ENCODE peak calls at places on chromosomes 1 and 21, in five cellular contexts. One of them, this sample, is unnamed. For H3K9me3 and H3K4me1, the result is how much of the 10 kb centered on the place peaks cover.

GRCh38 chr1:168504064-168504837 is 39.5 kb downstream of the XCL2 start:
- DNase-seq in uterus: no peak
- DNase-seq in thoracic aorta: peak
- DNase-seq in prostate gland: no peak
- DNase-seq in effector memory CD4-positive, alpha-beta T cell: no peak
- DNase-seq in this sample: peak

GRCh38 chr1:217433664-217434063 is 197.2 kb downstream of the GPATCH2 start:
- DNase-seq in prostate gland: no peak
- DNase-seq in thoracic aorta: no peak
- DNase-seq in effector memory CD4-positive, alpha-beta T cell: no peak
- DNase-seq in uterus: no peak
- DNase-seq in this sample: no peak

GRCh38 chr1:85109475-85109874 is 61.2 kb upstream of the MCOLN3 start:
- DNase-seq in effector memory CD4-positive, alpha-beta T cell: peak
- DNase-seq in thoracic aorta: no peak
- DNase-seq in uterus: peak
- DNase-seq in prostate gland: peak
- DNase-seq in this sample: peak

GRCh38 chr1:24724345-24725208 is 20.7 kb upstream of the CLIC4 start:
- DNase-seq in thoracic aorta: no peak
- DNase-seq in uterus: no peak
- DNase-seq in effector memory CD4-positive, alpha-beta T cell: no peak
- DNase-seq in prostate gland: no peak
- DNase-seq in this sample: no peak

GRCh38 chr1:60989745-60990718 is 92.3 kb upstream of the NFIA start:
- DNase-seq in prostate gland: no peak
- DNase-seq in thoracic aorta: peak
- DNase-seq in uterus: peak
- DNase-seq in effector memory CD4-positive, alpha-beta T cell: no peak
- DNase-seq in this sample: peak

GRCh38 chr1:189315035-189315927 is 1162.4 kb downstream of the BRINP3 start:
- DNase-seq in uterus: no peak
- DNase-seq in prostate gland: no peak
- DNase-seq in effector memory CD4-positive, alpha-beta T cell: no peak
- DNase-seq in thoracic aorta: no peak
- DNase-seq in this sample: no peak

GRCh38 chr1:154849645-154850131 is 20.4 kb downstream of the KCNN3 start:
- DNase-seq in effector memory CD4-positive, alpha-beta T cell: no peak
- DNase-seq in thoracic aorta: no peak
- DNase-seq in prostate gland: no peak
- DNase-seq in uterus: no peak
- DNase-seq in this sample: no peak

GRCh38 chr1:192877283-192877886 is 68.5 kb downstream of the RGS2 start:
- DNase-seq in thoracic aorta: no peak
- DNase-seq in effector memory CD4-positive, alpha-beta T cell: no peak
- DNase-seq in uterus: no peak
- DNase-seq in prostate gland: no peak
- DNase-seq in this sample: no peak

GRCh38 chr1:117644696-117645311 is 39.0 kb downstream of the TENT5C start:
- DNase-seq in thoracic aorta: no peak
- DNase-seq in effector memory CD4-positive, alpha-beta T cell: no peak
- DNase-seq in uterus: no peak
- DNase-seq in prostate gland: no peak
- DNase-seq in this sample: no peak

GRCh38 chr1:118791094-118791691 is 196.9 kb downstream of the TBX15 start:
- DNase-seq in prostate gland: no peak
- DNase-seq in uterus: no peak
- DNase-seq in effector memory CD4-positive, alpha-beta T cell: no peak
- DNase-seq in thoracic aorta: no peak
- DNase-seq in this sample: no peak

GRCh38 chr1:118783095-118783758 is 204.9 kb downstream of the TBX15 start:
- DNase-seq in thoracic aorta: no peak
- DNase-seq in uterus: no peak
- DNase-seq in effector memory CD4-positive, alpha-beta T cell: no peak
- DNase-seq in prostate gland: no peak
- DNase-seq in this sample: no peak

GRCh38 chr1:118785246-118785645 is 202.9 kb downstream of the TBX15 start:
- DNase-seq in uterus: no peak
- DNase-seq in effector memory CD4-positive, alpha-beta T cell: no peak
- DNase-seq in prostate gland: no peak
- DNase-seq in thoracic aorta: no peak
- DNase-seq in this sample: no peak

GRCh38 chr1:118786454-118787155 is 201.5 kb downstream of the TBX15 start:
- DNase-seq in thoracic aorta: no peak
- DNase-seq in effector memory CD4-positive, alpha-beta T cell: no peak
- DNase-seq in uterus: no peak
- DNase-seq in prostate gland: no peak
- DNase-seq in this sample: no peak

GRCh38 chr1:118788372-118788955 is 199.7 kb downstream of the TBX15 start:
- DNase-seq in prostate gland: no peak
- DNase-seq in thoracic aorta: no peak
- DNase-seq in uterus: no peak
- DNase-seq in effector memory CD4-positive, alpha-beta T cell: no peak
- DNase-seq in this sample: no peak
- H3K9me3 ChIP-seq in prostate gland: under half
- H3K9me3 ChIP-seq in thoracic aorta: under half
- H3K9me3 ChIP-seq in uterus: under half
- H3K9me3 ChIP-seq in effector memory CD4-positive, alpha-beta T cell: under half
- H3K9me3 ChIP-seq in this sample: under half

GRCh38 chr21:34351786-34352241 is 12.0 kb upstream of the KCNE2 start:
- DNase-seq in effector memory CD4-positive, alpha-beta T cell: no peak
- DNase-seq in thoracic aorta: no peak
- DNase-seq in prostate gland: peak
- DNase-seq in uterus: no peak
- DNase-seq in this sample: peak
- H3K4me1 ChIP-seq in effector memory CD4-positive, alpha-beta T cell: under half
- H3K4me1 ChIP-seq in thoracic aorta: under half
- H3K4me1 ChIP-seq in prostate gland: under half
- H3K4me1 ChIP-seq in uterus: under half
- H3K4me1 ChIP-seq in this sample: under half

DNA sequence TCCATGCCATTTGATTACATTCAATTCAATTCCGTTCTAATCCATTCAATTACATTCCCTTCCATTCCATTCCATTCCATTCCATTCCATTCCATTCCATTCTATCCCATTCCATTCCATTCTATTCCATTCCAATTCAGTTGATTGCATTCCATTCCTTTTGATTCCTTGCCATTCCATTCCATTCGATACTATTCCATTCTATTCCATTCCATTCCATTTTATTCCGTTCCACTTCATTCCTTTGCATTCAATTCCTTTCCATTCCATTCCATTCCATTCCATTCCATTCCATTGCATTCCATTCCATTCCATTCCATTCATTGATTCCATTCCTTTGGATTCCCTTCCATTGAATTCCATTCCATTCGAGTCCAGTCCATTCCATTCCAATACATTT is 2574.0 kb upstream of the TPTE start:
- DNase-seq in prostate gland: no peak
- DNase-seq in thoracic aorta: no peak
- DNase-seq in uterus: no peak
- DNase-seq in effector memory CD4-positive, alpha-beta T cell: no peak
- DNase-seq in this sample: no peak
- H3K9me3 ChIP-seq in prostate gland: under half
- H3K9me3 ChIP-seq in thoracic aorta: half or more
- H3K9me3 ChIP-seq in uterus: under half
- H3K9me3 ChIP-seq in effector memory CD4-positive, alpha-beta T cell: half or more
- H3K9me3 ChIP-seq in this sample: under half

GRCh38 chr1:151309851-151310323 is 17.3 kb downstream of the PI4KB start:
- DNase-seq in thoracic aorta: no peak
- DNase-seq in prostate gland: no peak
- DNase-seq in uterus: peak
- DNase-seq in effector memory CD4-positive, alpha-beta T cell: no peak
- DNase-seq in this sample: no peak
- H3K4me1 ChIP-seq in thoracic aorta: under half
- H3K4me1 ChIP-seq in prostate gland: under half
- H3K4me1 ChIP-seq in uterus: under half
- H3K4me1 ChIP-seq in effector memory CD4-positive, alpha-beta T cell: under half
- H3K4me1 ChIP-seq in this sample: under half

This sample was measured in adrenal gland.